ENCODE peak calls at places on chromosomes 6 and 20, in four cellular contexts. M, K, Y and V are unnamed samples.

GRCh38 chr6:22042713-22043112 is 254.1 kb downstream of the PRL start:
- DNase-seq in Y (no peak), K (peak; percentile 26), M (no peak), V (no peak)

GRCh38 chr20:58716476-58717277 is 24.1 kb downstream of the NPEPL1 start:
- DNase-seq in M (no peak), Y (no peak), K (no peak), V (peak; percentile 45)

GRCh38 chr20:58705525-58705924 is 12.9 kb downstream of the NPEPL1 start:
- DNase-seq in M (no peak), Y (no peak), K (no peak), V (no peak)

GRCh38 chr6:57317060-57317943 is at the start of gene PRIM2:
- DNase-seq in K (peak; percentile 84), Y (peak; percentile 79), M (peak; percentile 64), V (peak; percentile 81)

GRCh38 chr6:36633915-36634314 is 39.8 kb downstream of the SRSF3 start:
- DNase-seq in Y (no peak), M (no peak), K (peak; percentile 77), V (peak; percentile 86)

GRCh38 chr6:15400572-15401004 is 154.7 kb downstream of the JARID2 start:
- DNase-seq in K (peak; percentile 78), Y (no peak), M (no peak), V (no peak)

GRCh38 chr6:57302477-57302876 is 15.0 kb upstream of the PRIM2 start:
- DNase-seq in Y (no peak), M (no peak), K (no peak), V (no peak)

GRCh38 chr20:36792422-36792821 is 18.9 kb upstream of the DSN1 start:
- DNase-seq in K (peak; percentile 45), M (no peak), Y (no peak), V (peak; percentile 89)

GRCh38 chr6:64081459-64081858 is 445.9 kb downstream of the PHF3 start:
- DNase-seq in Y (no peak), K (no peak), M (no peak), V (no peak)

GRCh38 chr6:130760006-130760405 is 67.2 kb upstream of the SMLR1 start:
- DNase-seq in M (peak; percentile 7), K (no peak), Y (no peak), V (no peak)

GRCh38 chr20:14633507-14633906 is 296.1 kb upstream of the FLRT3 start:
- DNase-seq in K (no peak), M (no peak), Y (no peak), V (no peak)

GRCh38 chr20:10433014-10433622 is 904 bp downstream of the MKKS start:
- DNase-seq in Y (no peak), K (no peak), M (no peak), V (no peak)

GRCh38 chr20:10434832-10435812 is at the start of gene SLX4IP:
- DNase-seq in Y (peak; percentile 83), K (peak; percentile 97), M (no peak), V (peak; percentile 90)

GRCh38 chr20:10433623-10434466 is at the start of gene MKKS:
- DNase-seq in K (peak; percentile 94), M (no peak), Y (peak; percentile 87), V (peak; percentile 91)

GRCh38 chr20:10436053-10436699 is 1.1 kb downstream of the SLX4IP start:
- DNase-seq in Y (no peak), K (no peak), M (no peak), V (no peak)

GRCh38 chr20:10434467-10434831 is 427 bp upstream of the MKKS start:
- DNase-seq in K (peak; percentile 96), M (peak; percentile 77), Y (peak; percentile 80), V (peak; percentile 98)
- H3K4me3 ChIP-seq in K (peak overlapping the region; percentile 91), M (peak overlapping the region; percentile 99), Y (peak overlapping the region; percentile 85), V (peak overlapping the region; percentile 69)

DNA sequence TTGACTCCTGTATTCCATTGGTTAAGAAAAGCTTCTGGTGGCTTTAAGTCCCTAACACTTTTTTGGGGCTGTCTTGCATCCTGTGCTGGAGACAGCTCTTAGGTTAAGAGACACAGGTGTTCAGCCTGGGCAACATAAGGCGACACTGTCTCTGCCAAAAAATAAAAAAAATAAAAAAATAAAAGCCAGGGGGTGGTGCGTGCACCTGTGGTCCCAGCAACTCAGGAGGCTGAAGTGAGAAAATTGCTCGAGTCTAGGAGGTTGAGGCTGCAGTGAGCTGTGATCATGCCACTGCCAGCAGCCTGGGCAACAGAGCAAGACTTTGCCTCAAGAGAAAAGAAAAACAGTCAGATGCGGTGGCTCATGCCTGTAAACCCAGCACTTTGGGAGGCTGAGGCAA is 55.6 kb upstream of the ZMYND8 start:
- DNase-seq in K (no peak), Y (no peak), M (no peak), V (no peak)
- H3K4me3 ChIP-seq in K (no peak overlapping the region), Y (no peak overlapping the region), M (no peak overlapping the region), V (no peak overlapping the region)

DNA sequence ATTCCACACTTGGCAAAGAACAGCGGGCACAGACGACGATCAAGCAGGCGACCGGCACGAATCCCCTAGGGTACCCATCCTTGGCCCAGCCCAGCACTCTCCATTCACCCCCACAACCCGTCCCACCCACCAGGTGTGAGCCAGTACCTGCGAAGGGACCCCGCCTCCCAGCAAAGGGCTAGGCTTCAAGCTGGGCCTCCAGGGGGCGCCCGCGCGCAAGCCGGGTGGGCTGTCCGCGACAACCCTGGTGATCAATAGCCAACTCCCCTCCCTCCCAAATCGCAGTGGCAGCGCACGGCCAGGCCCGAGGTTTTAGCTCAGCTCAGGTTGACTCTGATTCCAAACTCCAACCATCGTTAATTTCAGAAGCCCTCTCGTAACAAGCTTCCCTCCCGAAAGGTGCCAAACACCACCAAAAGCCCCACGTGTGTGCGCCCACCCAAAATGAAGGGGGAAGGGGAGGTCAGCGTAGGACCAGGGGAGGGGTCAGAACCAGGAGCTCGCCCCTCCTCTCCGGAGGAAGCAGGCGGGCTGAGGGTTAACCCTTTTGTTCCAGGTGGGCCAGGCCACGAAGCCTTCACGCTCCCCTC is 2.1 kb downstream of the SALL4 start:
- DNase-seq in Y (peak; percentile 14), M (peak; percentile 26), K (peak; percentile 48), V (peak; percentile 35)
- H3K4me3 ChIP-seq in Y (no peak overlapping the region), M (peak overlapping the region; percentile 44), K (peak overlapping the region; percentile 56), V (peak overlapping the region; percentile 39)

GRCh38 chr20:2693996-2694471 is 1.5 kb downstream of the EBF4 start:
- DNase-seq in K (peak; percentile 11), M (no peak), Y (no peak), V (no peak)
- H3K4me3 ChIP-seq in K (peak overlapping the region; percentile 58), M (no peak overlapping the region), Y (no peak overlapping the region), V (peak overlapping the region; percentile 44)

GRCh38 chr6:19297880-19298279 is 539.3 kb upstream of the ID4 start:
- DNase-seq in M (no peak), K (no peak), Y (no peak), V (no peak)

GRCh38 chr6:19303381-19303780 is 533.8 kb upstream of the ID4 start:
- DNase-seq in Y (no peak), K (no peak), M (no peak), V (no peak)

GRCh38 chr6:19301980-19302379 is 535.2 kb upstream of the ID4 start:
- DNase-seq in K (no peak), M (no peak), Y (no peak), V (no peak)

DNA sequence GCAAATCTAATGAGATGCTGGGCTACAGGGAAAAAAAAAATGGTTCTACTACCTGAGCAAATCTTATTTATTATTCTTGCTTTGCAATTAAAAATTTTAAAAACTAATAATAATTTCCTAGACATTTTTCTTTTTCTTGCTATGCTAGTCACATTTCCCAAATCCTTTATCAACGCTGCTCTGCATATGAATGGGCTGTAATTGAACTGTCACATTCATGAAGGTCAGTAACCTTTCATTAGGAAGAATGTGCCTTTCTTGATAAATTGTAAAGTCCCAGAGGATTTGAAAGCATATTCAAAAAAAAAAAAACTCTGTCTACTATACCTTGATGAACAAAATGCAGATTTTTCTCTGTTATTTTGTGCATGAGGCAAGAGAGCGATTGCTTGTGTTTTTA is 538.7 kb upstream of the ID4 start:
- DNase-seq in Y (no peak), M (no peak), K (no peak), V (no peak)
- H3K4me3 ChIP-seq in Y (no peak overlapping the region), M (no peak overlapping the region), K (no peak overlapping the region), V (no peak overlapping the region)

GRCh38 chr6:26613201-26613600 is 16.4 kb downstream of the ABT1 start:
- DNase-seq in M (no peak), K (no peak), Y (no peak), V (no peak)

GRCh38 chr6:26609463-26609862 is 12.7 kb downstream of the ABT1 start:
- DNase-seq in K (no peak), M (no peak), Y (no peak), V (no peak)

GRCh38 chr6:26611599-26611998 is 14.8 kb downstream of the ABT1 start:
- DNase-seq in M (no peak), Y (no peak), K (no peak), V (no peak)

GRCh38 chr6:26613717-26614683 is 17.2 kb downstream of the ABT1 start:
- DNase-seq in K (no peak), M (no peak), Y (no peak), V (no peak)
- H3K4me3 ChIP-seq in K (peak overlapping the region; percentile 55), M (no peak overlapping the region), Y (peak overlapping the region; percentile 30), V (no peak overlapping the region)

GRCh38 chr6:28729501-28730402 is 194.0 kb downstream of the TRIM27 start:
- DNase-seq in K (no peak), M (no peak), Y (no peak), V (no peak)
- H3K4me3 ChIP-seq in K (peak overlapping the region; percentile 52), M (peak overlapping the region; percentile 4), Y (no peak overlapping the region), V (peak overlapping the region; percentile 44)

DNA sequence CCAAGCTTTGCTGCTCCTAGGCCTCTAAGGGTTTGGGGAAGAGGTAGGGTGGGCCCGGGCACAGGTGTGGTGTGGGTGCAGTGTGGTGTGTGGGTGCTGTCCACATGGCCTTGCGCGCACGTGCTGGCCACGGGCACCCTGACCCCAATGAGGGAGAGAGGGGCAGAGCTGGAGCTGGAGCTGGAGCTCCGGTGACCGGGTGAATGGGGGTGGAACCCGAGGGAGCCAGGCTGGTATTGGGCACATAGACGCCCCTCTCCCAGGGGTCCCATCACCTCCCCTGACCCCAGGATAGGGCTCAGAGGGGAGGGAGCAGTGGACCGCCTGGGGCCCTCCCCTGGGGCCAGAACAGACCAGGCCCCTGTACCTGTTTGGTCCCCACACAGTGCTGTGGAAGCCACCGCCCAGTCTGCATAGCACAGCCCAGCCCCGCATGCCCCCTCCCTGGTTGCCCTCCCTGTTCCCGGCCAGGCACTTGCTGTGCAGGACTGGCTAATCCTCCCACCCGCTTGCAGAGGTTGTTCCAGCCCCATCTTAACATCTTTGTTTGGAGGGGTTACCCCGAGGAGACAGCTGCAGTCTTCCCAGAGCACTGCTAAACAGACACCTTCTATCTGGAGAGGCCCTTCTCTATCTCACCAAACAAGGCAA is 984 bp downstream of the ADAM33 start:
- DNase-seq in Y (no peak), K (no peak), M (no peak), V (no peak)
- H3K4me3 ChIP-seq in Y (no peak overlapping the region), K (peak overlapping the region; percentile 59), M (no peak overlapping the region), V (no peak overlapping the region)

DNA sequence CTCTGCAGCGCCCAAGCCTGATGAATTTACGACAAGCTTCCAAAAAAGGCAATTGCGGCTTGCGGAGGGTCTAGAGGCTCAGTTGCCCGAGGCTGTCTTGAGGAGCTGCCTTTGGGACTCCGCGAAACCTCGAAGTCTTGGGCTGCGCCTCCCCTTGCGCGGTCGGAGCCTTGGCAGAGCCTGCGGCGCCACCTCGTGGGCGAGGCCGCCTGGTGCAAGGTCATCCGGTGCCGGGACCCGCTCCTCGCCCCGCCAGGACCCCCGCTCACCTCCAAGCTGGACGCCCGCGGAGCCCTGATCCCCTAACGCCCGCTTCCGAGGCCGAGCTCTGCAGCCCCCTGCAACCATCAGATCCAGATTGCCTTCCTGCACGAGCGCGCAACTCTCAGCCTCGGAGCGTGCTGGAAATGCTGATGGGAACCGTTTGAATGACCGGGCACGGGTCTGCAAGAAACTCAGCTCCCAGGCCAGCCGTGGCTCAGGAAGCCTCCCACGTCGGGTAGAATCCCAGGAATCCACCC is 14.9 kb upstream of the FAM210B start:
- DNase-seq in K (no peak), Y (peak; percentile 3), M (no peak), V (no peak)
- H3K4me3 ChIP-seq in K (no peak overlapping the region), Y (no peak overlapping the region), M (no peak overlapping the region), V (no peak overlapping the region)

GRCh38 chr20:53865905-53866786 is 204.2 kb downstream of the BCAS1 start:
- DNase-seq in K (peak; percentile 32), M (no peak), Y (no peak), V (peak; percentile 90)
- H3K4me3 ChIP-seq in K (peak overlapping the region; percentile 31), M (peak overlapping the region; percentile 16), Y (no peak overlapping the region), V (no peak overlapping the region)